ENCODE peak calls at places on chromosomes 6 and 20, in nine cellular contexts. One of them, this sample, is unnamed. For H3K4me1, the result is how much of the 10 kb centered on the place peaks cover.

GRCh38 chr6:36836091-36836770 is 3.0 kb downstream of the CPNE5 start:
- DNase-seq in body of pancreas: no peak
- DNase-seq in DND-41: no peak
- DNase-seq in stomach: no peak
- DNase-seq in adrenal gland: no peak
- DNase-seq in A549: no peak
- DNase-seq in Panc1: no peak
- DNase-seq in heart left ventricle: no peak
- DNase-seq in mammary epithelial cell: no peak
- DNase-seq in this sample: no peak

GRCh38 chr6:157033428-157034140 is 256.4 kb downstream of the ARID1B start:
- DNase-seq in Panc1: no peak
- DNase-seq in body of pancreas: no peak
- DNase-seq in DND-41: no peak
- DNase-seq in mammary epithelial cell: peak
- DNase-seq in heart left ventricle: no peak
- DNase-seq in stomach: no peak
- DNase-seq in A549: no peak
- DNase-seq in adrenal gland: no peak
- DNase-seq in this sample: peak

GRCh38 chr20:7113577-7114466 is 346.3 kb downstream of the BMP2 start:
- DNase-seq in A549: peak
- DNase-seq in adrenal gland: peak
- DNase-seq in stomach: peak
- DNase-seq in DND-41: peak
- DNase-seq in mammary epithelial cell: peak
- DNase-seq in Panc1: peak
- DNase-seq in body of pancreas: no peak
- DNase-seq in heart left ventricle: peak
- DNase-seq in this sample: peak

GRCh38 chr6:55980627-55981211 is 105.3 kb upstream of the BMP5 start:
- DNase-seq in Panc1: peak
- DNase-seq in body of pancreas: no peak
- DNase-seq in DND-41: peak
- DNase-seq in stomach: no peak
- DNase-seq in A549: peak
- DNase-seq in adrenal gland: peak
- DNase-seq in heart left ventricle: no peak
- DNase-seq in mammary epithelial cell: peak
- DNase-seq in this sample: peak

GRCh38 chr6:108735310-108735990 is 112.8 kb upstream of the ARMC2 start:
- DNase-seq in A549: no peak
- DNase-seq in body of pancreas: no peak
- DNase-seq in DND-41: no peak
- DNase-seq in adrenal gland: no peak
- DNase-seq in Panc1: no peak
- DNase-seq in heart left ventricle: no peak
- DNase-seq in mammary epithelial cell: peak
- DNase-seq in stomach: no peak
- DNase-seq in this sample: peak

GRCh38 chr6:158020272-158020711 is 38.6 kb downstream of the SYNJ2 start:
- DNase-seq in Panc1: no peak
- DNase-seq in A549: no peak
- DNase-seq in heart left ventricle: no peak
- DNase-seq in mammary epithelial cell: peak
- DNase-seq in body of pancreas: no peak
- DNase-seq in stomach: no peak
- DNase-seq in DND-41: no peak
- DNase-seq in adrenal gland: no peak
- DNase-seq in this sample: no peak

GRCh38 chr6:28137458-28138020 is 4.1 kb upstream of the ZKSCAN8 start:
- DNase-seq in heart left ventricle: no peak
- DNase-seq in DND-41: peak
- DNase-seq in Panc1: no peak
- DNase-seq in adrenal gland: no peak
- DNase-seq in stomach: no peak
- DNase-seq in A549: no peak
- DNase-seq in body of pancreas: no peak
- DNase-seq in mammary epithelial cell: no peak
- DNase-seq in this sample: peak

GRCh38 chr20:12570371-12570770 is 438.4 kb upstream of the SPTLC3 start:
- DNase-seq in A549: peak
- DNase-seq in body of pancreas: peak
- DNase-seq in heart left ventricle: no peak
- DNase-seq in mammary epithelial cell: peak
- DNase-seq in adrenal gland: no peak
- DNase-seq in DND-41: peak
- DNase-seq in Panc1: no peak
- DNase-seq in stomach: no peak
- DNase-seq in this sample: peak

GRCh38 chr6:128569737-128570438 is 49.5 kb upstream of the PTPRK start:
- DNase-seq in body of pancreas: no peak
- DNase-seq in Panc1: peak
- DNase-seq in DND-41: no peak
- DNase-seq in A549: peak
- DNase-seq in stomach: no peak
- DNase-seq in mammary epithelial cell: peak
- DNase-seq in adrenal gland: no peak
- DNase-seq in heart left ventricle: no peak
- DNase-seq in this sample: peak

GRCh38 chr6:2412731-2413130 is 167.3 kb upstream of the GMDS start:
- DNase-seq in stomach: no peak
- DNase-seq in mammary epithelial cell: peak
- DNase-seq in A549: no peak
- DNase-seq in body of pancreas: no peak
- DNase-seq in adrenal gland: no peak
- DNase-seq in Panc1: no peak
- DNase-seq in heart left ventricle: no peak
- DNase-seq in DND-41: no peak
- DNase-seq in this sample: no peak

GRCh38 chr6:44966449-44967091 is 361.6 kb upstream of the RUNX2 start:
- DNase-seq in DND-41: no peak
- DNase-seq in mammary epithelial cell: peak
- DNase-seq in body of pancreas: no peak
- DNase-seq in adrenal gland: no peak
- DNase-seq in stomach: no peak
- DNase-seq in Panc1: no peak
- DNase-seq in heart left ventricle: no peak
- DNase-seq in A549: peak
- DNase-seq in this sample: no peak

GRCh38 chr6:81938014-81938761 is 185.7 kb upstream of the TENT5A start:
- DNase-seq in mammary epithelial cell: peak
- DNase-seq in A549: peak
- DNase-seq in stomach: no peak
- DNase-seq in heart left ventricle: no peak
- DNase-seq in body of pancreas: no peak
- DNase-seq in adrenal gland: no peak
- DNase-seq in Panc1: peak
- DNase-seq in DND-41: no peak
- DNase-seq in this sample: peak

GRCh38 chr6:70225052-70225451 is 77.8 kb downstream of the COL9A1 start:
- DNase-seq in mammary epithelial cell: no peak
- DNase-seq in DND-41: no peak
- DNase-seq in adrenal gland: no peak
- DNase-seq in Panc1: no peak
- DNase-seq in A549: no peak
- DNase-seq in heart left ventricle: no peak
- DNase-seq in body of pancreas: no peak
- DNase-seq in stomach: no peak
- DNase-seq in this sample: no peak

GRCh38 chr6:170289108-170289931 is 1.6 kb downstream of the DLL1 start:
- DNase-seq in Panc1: no peak
- DNase-seq in adrenal gland: no peak
- DNase-seq in A549: no peak
- DNase-seq in heart left ventricle: no peak
- DNase-seq in mammary epithelial cell: peak
- DNase-seq in DND-41: no peak
- DNase-seq in stomach: no peak
- DNase-seq in body of pancreas: no peak
- DNase-seq in this sample: no peak

GRCh38 chr6:25939593-25939992 is 9.1 kb upstream of the SLC17A2 start:
- DNase-seq in DND-41: no peak
- DNase-seq in Panc1: no peak
- DNase-seq in mammary epithelial cell: no peak
- DNase-seq in stomach: no peak
- DNase-seq in heart left ventricle: no peak
- DNase-seq in A549: no peak
- DNase-seq in adrenal gland: no peak
- DNase-seq in body of pancreas: no peak
- DNase-seq in this sample: no peak

GRCh38 chr6:125611573-125612399 is 137.6 kb upstream of the HEY2 start:
- DNase-seq in mammary epithelial cell: no peak
- DNase-seq in body of pancreas: peak
- DNase-seq in adrenal gland: no peak
- DNase-seq in heart left ventricle: no peak
- DNase-seq in Panc1: no peak
- DNase-seq in DND-41: no peak
- DNase-seq in stomach: no peak
- DNase-seq in A549: no peak
- DNase-seq in this sample: no peak

DNA sequence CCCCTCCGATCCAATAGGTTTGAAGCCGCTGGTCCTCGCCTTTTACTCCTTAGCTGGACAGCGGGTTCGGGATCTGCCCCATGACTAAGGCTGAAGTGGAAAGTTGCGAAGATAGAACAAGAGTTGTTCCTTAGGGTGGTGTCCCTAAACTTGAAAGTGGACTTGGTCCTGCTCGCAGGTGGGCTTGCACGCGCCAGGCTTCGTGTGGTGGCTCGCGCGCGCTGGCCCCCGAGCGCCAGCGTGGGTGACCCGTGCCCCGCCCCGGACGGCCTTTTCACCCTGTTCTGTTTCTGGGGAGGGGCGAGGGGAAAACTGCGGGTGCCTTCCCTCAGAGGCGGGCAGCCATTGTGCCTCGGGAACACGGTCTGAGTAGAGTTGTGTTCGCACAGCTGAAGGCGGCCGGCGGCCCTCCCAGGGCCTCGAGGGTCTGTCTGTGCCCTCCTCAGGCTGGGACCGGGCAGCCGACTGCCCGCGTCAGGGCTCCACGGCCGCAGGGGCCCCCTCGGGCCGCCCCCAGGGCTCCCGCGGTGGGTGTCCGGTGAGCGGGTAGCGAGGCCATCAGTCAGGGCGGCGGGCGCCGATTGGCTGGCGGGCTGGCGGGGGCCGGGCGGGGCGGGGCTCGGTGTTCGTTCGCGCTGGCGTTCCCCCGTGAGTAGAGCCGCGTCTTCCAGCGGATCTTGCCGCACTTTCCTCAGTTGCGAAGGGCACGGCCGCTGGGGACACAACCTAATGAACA is 33.0 kb downstream of the RREB1 start:
- DNase-seq in A549: peak
- DNase-seq in DND-41: peak
- DNase-seq in mammary epithelial cell: peak
- DNase-seq in adrenal gland: peak
- DNase-seq in stomach: peak
- DNase-seq in heart left ventricle: peak
- DNase-seq in body of pancreas: peak
- DNase-seq in Panc1: no peak
- DNase-seq in this sample: peak
- H3K4me1 ChIP-seq in A549: half or more
- H3K4me1 ChIP-seq in DND-41: half or more
- H3K4me1 ChIP-seq in mammary epithelial cell: under half
- H3K4me1 ChIP-seq in adrenal gland: half or more
- H3K4me1 ChIP-seq in stomach: half or more
- H3K4me1 ChIP-seq in heart left ventricle: half or more
- H3K4me1 ChIP-seq in body of pancreas: half or more
- H3K4me1 ChIP-seq in Panc1: half or more
- H3K4me1 ChIP-seq in this sample: under half

GRCh38 chr6:153618371-153619328 is 420.4 kb upstream of the OPRM1 start:
- DNase-seq in A549: no peak
- DNase-seq in stomach: no peak
- DNase-seq in DND-41: no peak
- DNase-seq in mammary epithelial cell: no peak
- DNase-seq in Panc1: no peak
- DNase-seq in body of pancreas: no peak
- DNase-seq in heart left ventricle: no peak
- DNase-seq in adrenal gland: no peak
- DNase-seq in this sample: no peak
- H3K4me3 ChIP-seq in A549: no peak
- H3K4me3 ChIP-seq in stomach: no peak
- H3K4me3 ChIP-seq in DND-41: no peak
- H3K4me3 ChIP-seq in mammary epithelial cell: no peak
- H3K4me3 ChIP-seq in Panc1: no peak
- H3K4me3 ChIP-seq in body of pancreas: no peak
- H3K4me3 ChIP-seq in heart left ventricle: no peak
- H3K4me3 ChIP-seq in adrenal gland: no peak
- H3K4me3 ChIP-seq in this sample: no peak

DNA sequence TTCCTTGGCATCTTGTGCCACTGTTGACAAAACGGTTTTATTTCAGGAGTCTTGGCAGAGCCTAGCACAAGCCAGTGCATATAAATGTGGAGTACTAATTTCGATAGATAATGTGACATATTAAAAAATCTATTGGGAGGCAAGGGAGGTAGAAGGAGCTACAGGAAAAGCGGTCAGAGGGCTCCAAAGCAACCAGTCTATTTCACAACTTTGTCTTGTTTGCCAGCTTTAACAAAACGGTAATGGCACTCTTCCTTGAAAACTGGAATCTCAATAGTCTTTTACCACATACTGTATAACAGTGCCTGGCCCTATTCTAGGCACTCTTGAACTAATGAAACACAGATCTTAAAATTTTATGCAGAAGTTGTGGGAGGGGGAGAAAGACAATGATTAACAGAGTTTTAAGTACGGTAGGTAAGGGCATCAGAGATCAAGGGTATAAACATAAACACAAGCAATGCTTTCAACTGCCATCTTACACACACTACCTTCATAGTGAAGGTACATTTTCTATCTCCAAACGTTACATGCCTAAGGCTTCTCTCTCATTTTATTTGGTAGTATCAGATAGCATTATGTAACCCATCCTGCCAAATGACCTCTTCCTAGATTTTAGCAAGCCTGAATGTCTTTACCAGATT is 33.5 kb upstream of the SYNCRIP start:
- DNase-seq in stomach: no peak
- DNase-seq in Panc1: no peak
- DNase-seq in body of pancreas: no peak
- DNase-seq in A549: no peak
- DNase-seq in DND-41: no peak
- DNase-seq in adrenal gland: no peak
- DNase-seq in heart left ventricle: no peak
- DNase-seq in mammary epithelial cell: no peak
- DNase-seq in this sample: no peak
- H3K4me1 ChIP-seq in stomach: half or more
- H3K4me1 ChIP-seq in Panc1: under half
- H3K4me1 ChIP-seq in body of pancreas: under half
- H3K4me1 ChIP-seq in A549: under half
- H3K4me1 ChIP-seq in DND-41: under half
- H3K4me1 ChIP-seq in adrenal gland: under half
- H3K4me1 ChIP-seq in heart left ventricle: under half
- H3K4me1 ChIP-seq in mammary epithelial cell: under half
- H3K4me1 ChIP-seq in this sample: under half

DNA sequence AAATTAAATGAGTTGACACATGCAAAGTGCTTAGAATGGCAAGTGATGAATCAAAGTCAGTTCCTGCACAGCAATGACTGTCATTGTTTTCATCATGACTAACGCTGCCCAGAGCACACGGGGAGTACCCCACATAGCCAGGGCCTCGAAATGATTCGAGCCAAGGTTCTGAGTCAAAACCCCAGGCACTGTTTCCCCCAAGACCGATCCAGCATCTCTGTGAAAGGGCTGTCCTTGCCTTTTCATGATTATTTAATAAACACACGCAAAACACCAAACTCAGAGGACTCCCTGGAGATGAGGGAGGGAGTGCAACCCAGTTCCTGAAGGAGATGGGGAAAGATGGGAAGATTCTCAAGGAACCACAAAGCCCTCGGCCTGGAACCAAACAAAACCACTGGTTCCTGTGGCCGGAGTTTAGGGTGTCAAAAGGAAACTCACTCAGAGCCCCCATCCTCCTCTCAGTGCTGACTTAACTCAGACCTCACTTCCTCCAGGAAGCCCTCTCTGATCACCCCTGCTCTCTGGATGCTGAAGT is 3.8 kb downstream of the PREX1 start:
- DNase-seq in adrenal gland: no peak
- DNase-seq in A549: no peak
- DNase-seq in body of pancreas: no peak
- DNase-seq in stomach: no peak
- DNase-seq in heart left ventricle: no peak
- DNase-seq in DND-41: no peak
- DNase-seq in Panc1: no peak
- DNase-seq in mammary epithelial cell: peak
- DNase-seq in this sample: no peak
- H3K4me3 ChIP-seq in adrenal gland: no peak
- H3K4me3 ChIP-seq in A549: no peak
- H3K4me3 ChIP-seq in body of pancreas: no peak
- H3K4me3 ChIP-seq in stomach: peak
- H3K4me3 ChIP-seq in heart left ventricle: no peak
- H3K4me3 ChIP-seq in DND-41: no peak
- H3K4me3 ChIP-seq in Panc1: no peak
- H3K4me3 ChIP-seq in mammary epithelial cell: no peak
- H3K4me3 ChIP-seq in this sample: no peak

This sample was measured in small intestine.